ENCODE peak calls at places on chromosomes 1 and 21, in eight cellular contexts. R, G, I, V, N, H, J and A are unnamed samples.

GRCh38 chr1:65063025-65063424 is 85.0 kb upstream of the AK4 start:
- DNase-seq in G (peak; percentile 16), N (no peak), J (peak; percentile 7), V (peak; percentile 56), H (no peak), R (no peak), I (no peak), A (peak; percentile 69)

GRCh38 chr1:165678509-165678908 is 19.9 kb downstream of the ALDH9A1 start:
- DNase-seq in V (no peak), R (no peak), G (no peak), J (no peak), H (no peak), N (no peak), I (no peak), A (no peak)

GRCh38 chr1:36572906-36573305 is 90.2 kb upstream of the CSF3R start:
- DNase-seq in V (peak; percentile 19), H (no peak), J (no peak), I (no peak), N (no peak), G (no peak), R (no peak), A (no peak)

GRCh38 chr1:176225485-176225884 is 18.4 kb upstream of the COP1 start:
- DNase-seq in H (no peak), N (no peak), G (no peak), V (no peak), J (no peak), R (no peak), I (no peak), A (no peak)

GRCh38 chr1:31627930-31628421 is 10.5 kb downstream of the HCRTR1 start:
- DNase-seq in I (no peak), H (no peak), N (no peak), G (no peak), J (no peak), V (no peak), R (no peak), A (peak; percentile 71)

GRCh38 chr1:9196129-9197040 is 38.2 kb upstream of the H6PD start:
- DNase-seq in H (peak; percentile 78), R (peak; percentile 76), I (peak; percentile 64), V (peak; percentile 85), J (peak; percentile 35), G (peak; percentile 72), N (peak; percentile 72), A (peak; percentile 36)

GRCh38 chr1:19708558-19708957 is 43.9 kb downstream of the HTR6 start:
- DNase-seq in N (no peak), G (no peak), I (no peak), J (no peak), R (no peak), H (no peak), V (no peak), A (no peak)

GRCh38 chr1:16012590-16013219 is 5.1 kb downstream of the HSPB7 start:
- DNase-seq in G (peak; percentile 18), J (peak; percentile 20), R (peak; percentile 81), H (peak; percentile 87), I (peak; percentile 77), V (peak; percentile 69), N (peak; percentile 66), A (no peak)

GRCh38 chr1:61271412-61271789 is 189.0 kb downstream of the NFIA start:
- DNase-seq in H (no peak), R (no peak), J (no peak), V (no peak), N (no peak), I (no peak), G (no peak), A (no peak)

GRCh38 chr1:225876900-225877510 is 5.2 kb downstream of the TMEM63A start:
- DNase-seq in V (no peak), G (no peak), J (no peak), H (no peak), I (no peak), N (no peak), R (no peak), A (no peak)

GRCh38 chr21:23127973-23128372 is 2129.8 kb downstream of the NCAM2 start:
- DNase-seq in N (no peak), R (no peak), H (no peak), V (no peak), I (no peak), G (no peak), J (no peak), A (no peak)